ENCODE peak calls at places on chromosomes 1 and 21, in four cellular contexts. Z is heart right ventricle, S is GM12865, A is PC-9. B is an unnamed sample.

GRCh38 chr1:47128221-47128620 is 9.0 kb upstream of the CYP4A22 start:
- DNase-seq in Z (no peak), S (no peak), A (no peak), B (no peak)

GRCh38 chr1:33220701-33221384 is 35.4 kb upstream of the ZNF362 start:
- DNase-seq in Z (no peak), S (no peak), A (peak), B (no peak)

GRCh38 chr21:15850645-15851044 is 120.9 kb downstream of the USP25 start:
- DNase-seq in Z (no peak), S (no peak), A (peak), B (no peak)

GRCh38 chr1:244114895-244115294 is 63.8 kb downstream of the ZBTB18 start:
- DNase-seq in Z (no peak), S (no peak), A (no peak), B (no peak)

GRCh38 chr1:108669679-108670078 is 8.8 kb upstream of the HENMT1 start:
- DNase-seq in Z (no peak), S (no peak), A (no peak), B (no peak)

GRCh38 chr1:26127235-26128163 is 15.9 kb downstream of the PDIK1L start:
- DNase-seq in Z (no peak), S (no peak), A (no peak), B (no peak)

GRCh38 chr1:240385985-240386978 is 225.7 kb downstream of the GREM2 start:
- DNase-seq in Z (no peak), S (no peak), A (no peak), B (peak)

GRCh38 chr1:208252126-208252853 is 8.1 kb upstream of the PLXNA2 start:
- DNase-seq in Z (no peak), S (no peak), A (no peak), B (no peak)

GRCh38 chr1:7298749-7299151 is 472.3 kb upstream of the VAMP3 start:
- DNase-seq in Z (no peak), S (no peak), A (no peak), B (no peak)

GRCh38 chr21:43800124-43800523 is 10.7 kb downstream of the RRP1 start:
- DNase-seq in Z (no peak), S (no peak), A (no peak), B (no peak)

GRCh38 chr1:47438321-47439150 is 692 bp downstream of the FOXD2 start:
- DNase-seq in Z (no peak), S (peak), A (no peak), B (no peak)

GRCh38 chr1:246096356-246096755 is 410.7 kb downstream of the SMYD3 start:
- DNase-seq in Z (no peak), S (no peak), A (no peak), B (no peak)

GRCh38 chr1:153990468-153991150 is at the start of gene RPS27:
- DNase-seq in Z (peak), S (peak), A (peak), B (peak)

GRCh38 chr1:37930246-37931142 is 16.4 kb downstream of the INPP5B start:
- DNase-seq in Z (peak), S (peak), A (peak), B (no peak)

GRCh38 chr1:201496296-201496690 is 10.6 kb downstream of the CSRP1 start:
- DNase-seq in Z (no peak), S (no peak), A (no peak), B (no peak)

GRCh38 chr1:200893411-200893901 is 1.2 kb upstream of the INAVA start:
- DNase-seq in Z (no peak), S (no peak), A (peak), B (no peak)

GRCh38 chr1:202501281-202501680 is 152.8 kb downstream of the PPP1R12B start:
- DNase-seq in Z (no peak), S (peak), A (no peak), B (no peak)

GRCh38 chr1:234707641-234708040 is 97.7 kb upstream of the IRF2BP2 start:
- DNase-seq in Z (no peak), S (no peak), A (no peak), B (no peak)

GRCh38 chr21:42227909-42228708 is 9.2 kb downstream of the ABCG1 start:
- DNase-seq in Z (peak), S (peak), A (peak), B (peak)

GRCh38 chr1:59214764-59215208 is 82.1 kb upstream of the FGGY start:
- DNase-seq in Z (no peak), S (no peak), A (peak), B (no peak)

GRCh38 chr1:18413906-18414305 is 66.8 kb upstream of the KLHDC7A start:
- DNase-seq in Z (no peak), S (no peak), A (peak), B (no peak)

GRCh38 chr1:183264132-183264531 is 78.1 kb downstream of the LAMC2 start:
- DNase-seq in Z (no peak), S (no peak), A (no peak), B (no peak)

GRCh38 chr1:233972951-233973635 is 68.6 kb downstream of the SLC35F3 start:
- DNase-seq in Z (no peak), S (no peak), A (peak), B (peak)

GRCh38 chr1:6276765-6277555 is 16.1 kb upstream of the GPR153 start:
- DNase-seq in Z (no peak), S (no peak), A (no peak), B (no peak)

GRCh38 chr1:78101051-78101450 is 55.3 kb downstream of the GIPC2 start:
- DNase-seq in Z (no peak), S (no peak), A (no peak), B (no peak)

GRCh38 chr1:78102082-78102481 is 56.3 kb downstream of the GIPC2 start:
- DNase-seq in Z (no peak), S (no peak), A (no peak), B (no peak)

GRCh38 chr1:78102916-78103315 is 57.1 kb downstream of the GIPC2 start:
- DNase-seq in Z (no peak), S (no peak), A (no peak), B (no peak)

GRCh38 chr1:78101514-78101913 is 55.7 kb downstream of the GIPC2 start:
- DNase-seq in Z (peak), S (no peak), A (no peak), B (peak)

DNA sequence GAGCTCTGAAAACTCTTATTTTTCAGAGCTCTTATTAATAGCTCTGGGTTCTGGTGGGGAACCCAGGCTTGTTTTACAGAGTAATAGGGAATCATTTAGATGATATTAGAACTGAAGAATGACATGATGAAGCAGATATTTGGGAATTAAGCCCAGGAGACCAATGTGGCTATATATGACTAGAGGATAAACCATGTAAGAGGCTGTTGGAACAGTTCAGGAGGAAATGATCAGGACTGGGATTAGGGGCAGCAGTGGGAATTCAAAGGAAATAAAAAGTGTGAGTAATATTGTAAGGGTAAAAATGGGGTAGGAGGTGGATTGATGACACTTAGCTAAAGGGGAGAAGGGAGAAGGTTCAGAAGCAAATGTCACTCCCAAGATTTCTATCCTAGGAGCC is 58.6 kb downstream of the GIPC2 start:
- DNase-seq in Z (no peak), S (no peak), A (no peak), B (no peak)
- H3K4me3 ChIP-seq in Z (no peak), S (no peak), A (no peak), B (no peak)

GRCh38 chr1:216742625-216743024 is 19.4 kb upstream of the ESRRG start:
- DNase-seq in Z (no peak), S (no peak), A (no peak), B (no peak)
- TF ChIP-seq CTCF in Z (peak), S (no peak), A (peak), B (peak)

GRCh38 chr1:10891081-10891480 is 94.6 kb upstream of the CASZ1 start:
- DNase-seq in Z (no peak), S (no peak), A (no peak), B (no peak)

GRCh38 chr1:10889628-10890353 is 93.3 kb upstream of the CASZ1 start:
- DNase-seq in Z (no peak), S (no peak), A (no peak), B (no peak)

GRCh38 chr1:10888791-10889627 is 92.6 kb upstream of the CASZ1 start:
- DNase-seq in Z (no peak), S (no peak), A (no peak), B (no peak)

GRCh38 chr1:10890391-10891073 is 94.1 kb upstream of the CASZ1 start:
- DNase-seq in Z (no peak), S (no peak), A (peak), B (no peak)

DNA sequence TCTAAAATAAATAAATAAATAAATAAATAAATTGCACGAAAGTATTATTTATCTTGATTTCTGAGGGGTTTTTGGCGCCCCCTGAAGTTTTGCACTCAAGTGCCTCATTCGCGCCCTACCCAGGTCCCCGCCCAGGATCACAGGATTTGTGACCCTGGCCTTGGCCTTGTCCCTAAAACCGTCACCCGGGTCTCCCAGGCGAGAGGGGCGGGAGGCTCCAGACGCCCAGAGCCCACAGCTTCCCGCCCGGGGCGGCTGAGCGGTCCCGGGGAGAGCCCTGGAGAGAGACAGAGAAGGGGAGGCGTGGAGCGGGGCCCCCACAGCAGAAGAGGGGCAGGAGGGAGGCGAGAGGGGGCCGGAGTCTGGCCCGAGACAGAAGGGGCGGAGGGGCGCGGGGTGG is 91.8 kb upstream of the CASZ1 start:
- DNase-seq in Z (no peak), S (no peak), A (no peak), B (no peak)
- H3K4me3 ChIP-seq in Z (no peak), S (no peak), A (no peak), B (no peak)

GRCh38 chr1:62286778-62287224 is 32.4 kb downstream of the KANK4 start:
- DNase-seq in Z (no peak), S (no peak), A (peak), B (no peak)
- TF ChIP-seq CTCF in Z (no peak), S (no peak), A (no peak), B (no peak)

GRCh38 chr1:109912873-109913272 is 2.2 kb downstream of the CSF1 start:
- DNase-seq in Z (no peak), S (no peak), A (no peak), B (no peak)
- H3K4me3 ChIP-seq in Z (peak), S (no peak), A (peak), B (peak)

GRCh38 chr1:161225534-161226319 is at the start of gene TOMM40L:
- DNase-seq in Z (peak), S (peak), A (peak), B (peak)
- TF ChIP-seq CTCF in Z (peak), S (peak), A (peak), B (peak)